ENCODE peak calls at places on chromosomes 5 and 9, in ten cellular contexts. One of them, this sample, is unnamed.
A peak's percentile ranks its signal among the peaks of the same experiment; 100 is the strongest.

GRCh38 chr9:124458441-124458840 is 8.2 kb downstream of the ADGRD2 start:
- DNase-seq in sigmoid colon: peak; percentile 37
- DNase-seq in GM23338: no peak
- DNase-seq in fibroblast of lung: no peak
- DNase-seq in tibial artery: peak; percentile 44
- DNase-seq in astrocyte of the spinal cord: no peak
- DNase-seq in neuronal stem cell: no peak
- DNase-seq in BJ: no peak
- DNase-seq in AG04449: no peak
- DNase-seq in iPS DF 6.9: no peak
- DNase-seq in this sample: no peak

GRCh38 chr5:116629168-116629567 is 54.5 kb upstream of the SEMA6A start:
- DNase-seq in AG04449: no peak
- DNase-seq in neuronal stem cell: no peak
- DNase-seq in astrocyte of the spinal cord: no peak
- DNase-seq in GM23338: peak; percentile 31
- DNase-seq in tibial artery: no peak
- DNase-seq in iPS DF 6.9: peak; percentile 29
- DNase-seq in sigmoid colon: no peak
- DNase-seq in fibroblast of lung: no peak
- DNase-seq in BJ: no peak
- DNase-seq in this sample: no peak

GRCh38 chr5:956941-957729 is 51.5 kb upstream of the NKD2 start:
- DNase-seq in GM23338: peak; percentile 34
- DNase-seq in sigmoid colon: no peak
- DNase-seq in neuronal stem cell: no peak
- DNase-seq in fibroblast of lung: peak; percentile 84
- DNase-seq in astrocyte of the spinal cord: peak; percentile 89
- DNase-seq in tibial artery: peak; percentile 65
- DNase-seq in AG04449: peak; percentile 51
- DNase-seq in iPS DF 6.9: no peak
- DNase-seq in BJ: peak; percentile 77
- DNase-seq in this sample: no peak

GRCh38 chr5:74761241-74761640 is 5.7 kb downstream of the GFM2 start:
- DNase-seq in astrocyte of the spinal cord: no peak
- DNase-seq in neuronal stem cell: no peak
- DNase-seq in iPS DF 6.9: no peak
- DNase-seq in BJ: no peak
- DNase-seq in fibroblast of lung: no peak
- DNase-seq in GM23338: no peak
- DNase-seq in tibial artery: no peak
- DNase-seq in sigmoid colon: no peak
- DNase-seq in AG04449: no peak
- DNase-seq in this sample: peak; percentile 30

GRCh38 chr9:111412280-111412679 is 71.9 kb downstream of the ECPAS start:
- DNase-seq in BJ: no peak
- DNase-seq in sigmoid colon: no peak
- DNase-seq in GM23338: no peak
- DNase-seq in fibroblast of lung: no peak
- DNase-seq in astrocyte of the spinal cord: no peak
- DNase-seq in neuronal stem cell: no peak
- DNase-seq in iPS DF 6.9: no peak
- DNase-seq in AG04449: no peak
- DNase-seq in tibial artery: no peak
- DNase-seq in this sample: no peak

GRCh38 chr5:169576181-169576598 is 7.4 kb upstream of the SPDL1 start:
- DNase-seq in fibroblast of lung: peak; percentile 87
- DNase-seq in iPS DF 6.9: no peak
- DNase-seq in AG04449: peak; percentile 84
- DNase-seq in tibial artery: no peak
- DNase-seq in GM23338: no peak
- DNase-seq in neuronal stem cell: no peak
- DNase-seq in astrocyte of the spinal cord: peak; percentile 80
- DNase-seq in sigmoid colon: peak; percentile 66
- DNase-seq in BJ: peak; percentile 63
- DNase-seq in this sample: peak; percentile 84

GRCh38 chr5:129172561-129172960 is 78.0 kb downstream of the ISOC1 start:
- DNase-seq in AG04449: no peak
- DNase-seq in neuronal stem cell: no peak
- DNase-seq in sigmoid colon: no peak
- DNase-seq in astrocyte of the spinal cord: no peak
- DNase-seq in tibial artery: no peak
- DNase-seq in iPS DF 6.9: no peak
- DNase-seq in fibroblast of lung: peak; percentile 25
- DNase-seq in GM23338: peak; percentile 24
- DNase-seq in BJ: no peak
- DNase-seq in this sample: peak; percentile 33

GRCh38 chr5:37988454-37989046 is 148.7 kb upstream of the GDNF start:
- DNase-seq in fibroblast of lung: no peak
- DNase-seq in BJ: no peak
- DNase-seq in neuronal stem cell: no peak
- DNase-seq in tibial artery: no peak
- DNase-seq in iPS DF 6.9: no peak
- DNase-seq in astrocyte of the spinal cord: no peak
- DNase-seq in AG04449: no peak
- DNase-seq in GM23338: no peak
- DNase-seq in sigmoid colon: no peak
- DNase-seq in this sample: no peak

GRCh38 chr9:93098236-93098946 is 2.4 kb downstream of the CARD19 start:
- DNase-seq in tibial artery: peak; percentile 97
- DNase-seq in AG04449: peak; percentile 80
- DNase-seq in sigmoid colon: peak; percentile 97
- DNase-seq in iPS DF 6.9: no peak
- DNase-seq in BJ: peak; percentile 84
- DNase-seq in neuronal stem cell: no peak
- DNase-seq in fibroblast of lung: peak; percentile 99
- DNase-seq in GM23338: no peak
- DNase-seq in astrocyte of the spinal cord: peak; percentile 98
- DNase-seq in this sample: peak; percentile 92

GRCh38 chr5:149796836-149797235 is 66.7 kb downstream of the PPARGC1B start:
- DNase-seq in AG04449: no peak
- DNase-seq in GM23338: no peak
- DNase-seq in astrocyte of the spinal cord: no peak
- DNase-seq in iPS DF 6.9: no peak
- DNase-seq in neuronal stem cell: no peak
- DNase-seq in tibial artery: no peak
- DNase-seq in BJ: no peak
- DNase-seq in sigmoid colon: no peak
- DNase-seq in fibroblast of lung: no peak
- DNase-seq in this sample: no peak

GRCh38 chr5:54275361-54275760 is 35.0 kb downstream of the ARL15 start:
- DNase-seq in GM23338: no peak
- DNase-seq in fibroblast of lung: no peak
- DNase-seq in iPS DF 6.9: no peak
- DNase-seq in AG04449: peak; percentile 23
- DNase-seq in astrocyte of the spinal cord: peak; percentile 19
- DNase-seq in BJ: no peak
- DNase-seq in sigmoid colon: no peak
- DNase-seq in neuronal stem cell: no peak
- DNase-seq in tibial artery: no peak
- DNase-seq in this sample: no peak

GRCh38 chr9:4155224-4156026 is 144.4 kb downstream of the GLIS3 start:
- DNase-seq in neuronal stem cell: no peak
- DNase-seq in iPS DF 6.9: no peak
- DNase-seq in AG04449: no peak
- DNase-seq in fibroblast of lung: no peak
- DNase-seq in astrocyte of the spinal cord: no peak
- DNase-seq in sigmoid colon: no peak
- DNase-seq in tibial artery: no peak
- DNase-seq in BJ: no peak
- DNase-seq in GM23338: no peak
- DNase-seq in this sample: no peak

GRCh38 chr9:109469646-109470358 is 28.3 kb downstream of the PTPN3 start:
- DNase-seq in fibroblast of lung: peak; percentile 77
- DNase-seq in BJ: peak; percentile 22
- DNase-seq in GM23338: peak; percentile 83
- DNase-seq in sigmoid colon: peak; percentile 81
- DNase-seq in astrocyte of the spinal cord: peak; percentile 80
- DNase-seq in iPS DF 6.9: peak; percentile 63
- DNase-seq in AG04449: peak; percentile 26
- DNase-seq in tibial artery: peak; percentile 82
- DNase-seq in neuronal stem cell: peak; percentile 55
- DNase-seq in this sample: peak; percentile 93

GRCh38 chr9:137689745-137690529 is 71.1 kb downstream of the EHMT1 start:
- DNase-seq in AG04449: no peak
- DNase-seq in BJ: no peak
- DNase-seq in GM23338: no peak
- DNase-seq in iPS DF 6.9: no peak
- DNase-seq in sigmoid colon: no peak
- DNase-seq in tibial artery: no peak
- DNase-seq in astrocyte of the spinal cord: peak; percentile 74
- DNase-seq in neuronal stem cell: no peak
- DNase-seq in fibroblast of lung: peak; percentile 85
- DNase-seq in this sample: no peak

GRCh38 chr5:59348189-59348588 is 545.3 kb downstream of the PDE4D start:
- DNase-seq in tibial artery: no peak
- DNase-seq in neuronal stem cell: no peak
- DNase-seq in BJ: no peak
- DNase-seq in fibroblast of lung: no peak
- DNase-seq in iPS DF 6.9: no peak
- DNase-seq in sigmoid colon: no peak
- DNase-seq in AG04449: no peak
- DNase-seq in astrocyte of the spinal cord: no peak
- DNase-seq in GM23338: peak; percentile 30
- DNase-seq in this sample: peak; percentile 24

GRCh38 chr5:175689147-175689991 is 31.5 kb downstream of the HRH2 start:
- DNase-seq in AG04449: no peak
- DNase-seq in BJ: no peak
- DNase-seq in GM23338: no peak
- DNase-seq in neuronal stem cell: no peak
- DNase-seq in astrocyte of the spinal cord: peak; percentile 1
- DNase-seq in sigmoid colon: peak; percentile 72
- DNase-seq in fibroblast of lung: no peak
- DNase-seq in tibial artery: peak; percentile 91
- DNase-seq in iPS DF 6.9: no peak
- DNase-seq in this sample: no peak

GRCh38 chr5:169157064-169157463 is 143.9 kb downstream of the SLIT3 start:
- DNase-seq in BJ: no peak
- DNase-seq in tibial artery: no peak
- DNase-seq in GM23338: no peak
- DNase-seq in fibroblast of lung: no peak
- DNase-seq in sigmoid colon: no peak
- DNase-seq in astrocyte of the spinal cord: no peak
- DNase-seq in iPS DF 6.9: no peak
- DNase-seq in AG04449: no peak
- DNase-seq in neuronal stem cell: no peak
- DNase-seq in this sample: peak; percentile 53

GRCh38 chr9:82419827-82420486 is 431.4 kb downstream of the SPATA31D1 start:
- DNase-seq in iPS DF 6.9: no peak
- DNase-seq in AG04449: no peak
- DNase-seq in astrocyte of the spinal cord: no peak
- DNase-seq in sigmoid colon: no peak
- DNase-seq in neuronal stem cell: no peak
- DNase-seq in tibial artery: no peak
- DNase-seq in fibroblast of lung: no peak
- DNase-seq in BJ: no peak
- DNase-seq in GM23338: no peak
- DNase-seq in this sample: no peak

GRCh38 chr9:116450378-116451139 is 236.5 kb upstream of the TRIM32 start:
- DNase-seq in astrocyte of the spinal cord: peak; percentile 87
- DNase-seq in tibial artery: no peak
- DNase-seq in fibroblast of lung: peak; percentile 79
- DNase-seq in GM23338: no peak
- DNase-seq in neuronal stem cell: no peak
- DNase-seq in iPS DF 6.9: no peak
- DNase-seq in sigmoid colon: no peak
- DNase-seq in BJ: no peak
- DNase-seq in AG04449: peak; percentile 79
- DNase-seq in this sample: peak; percentile 14

GRCh38 chr9:95171001-95171400 is 146.5 kb downstream of the FANCC start:
- DNase-seq in astrocyte of the spinal cord: peak; percentile 65
- DNase-seq in neuronal stem cell: no peak
- DNase-seq in tibial artery: no peak
- DNase-seq in BJ: no peak
- DNase-seq in sigmoid colon: no peak
- DNase-seq in AG04449: no peak
- DNase-seq in GM23338: peak; percentile 13
- DNase-seq in iPS DF 6.9: no peak
- DNase-seq in fibroblast of lung: peak; percentile 55
- DNase-seq in this sample: peak; percentile 79

GRCh38 chr5:62720036-62720441 is 141.4 kb downstream of the LRRC70 start:
- DNase-seq in BJ: no peak
- DNase-seq in astrocyte of the spinal cord: peak; percentile 4
- DNase-seq in AG04449: no peak
- DNase-seq in neuronal stem cell: no peak
- DNase-seq in tibial artery: no peak
- DNase-seq in iPS DF 6.9: no peak
- DNase-seq in fibroblast of lung: peak; percentile 2
- DNase-seq in GM23338: peak; percentile 77
- DNase-seq in sigmoid colon: no peak
- DNase-seq in this sample: peak; percentile 54

GRCh38 chr5:147234825-147235635 is at the start of gene STK32A:
- DNase-seq in GM23338: peak; percentile 93
- DNase-seq in fibroblast of lung: peak; percentile 10
- DNase-seq in astrocyte of the spinal cord: peak; percentile 52
- DNase-seq in sigmoid colon: peak; percentile 84
- DNase-seq in AG04449: no peak
- DNase-seq in neuronal stem cell: peak; percentile 70
- DNase-seq in iPS DF 6.9: peak; percentile 61
- DNase-seq in tibial artery: peak; percentile 87
- DNase-seq in BJ: no peak
- DNase-seq in this sample: peak; percentile 80
- H3K4me3 ChIP-seq in GM23338: peak within 1 kb of the TSS; percentile 81
- H3K4me3 ChIP-seq in fibroblast of lung: peak within 1 kb of the TSS; percentile 48
- H3K4me3 ChIP-seq in astrocyte of the spinal cord: peak within 1 kb of the TSS; percentile 60
- H3K4me3 ChIP-seq in sigmoid colon: peak within 1 kb of the TSS; percentile 76
- H3K4me3 ChIP-seq in AG04449: peak within 1 kb of the TSS; percentile 47
- H3K4me3 ChIP-seq in neuronal stem cell: peak within 1 kb of the TSS; percentile 88
- H3K4me3 ChIP-seq in iPS DF 6.9: peak within 1 kb of the TSS; percentile 40
- H3K4me3 ChIP-seq in tibial artery: peak within 1 kb of the TSS; percentile 65
- H3K4me3 ChIP-seq in BJ: peak within 1 kb of the TSS; percentile 39
- H3K4me3 ChIP-seq in this sample: peak within 1 kb of the TSS; percentile 36

GRCh38 chr5:72166070-72166979 is 59.0 kb downstream of the MAP1B start:
- DNase-seq in sigmoid colon: peak; percentile 70
- DNase-seq in AG04449: no peak
- DNase-seq in neuronal stem cell: no peak
- DNase-seq in fibroblast of lung: peak; percentile 79
- DNase-seq in tibial artery: no peak
- DNase-seq in iPS DF 6.9: peak; percentile 13
- DNase-seq in BJ: no peak
- DNase-seq in astrocyte of the spinal cord: peak; percentile 93
- DNase-seq in GM23338: peak; percentile 53
- DNase-seq in this sample: peak; percentile 97
- H3K4me3 ChIP-seq in sigmoid colon: peak overlapping the region; percentile 7
- H3K4me3 ChIP-seq in AG04449: no peak overlapping the region
- H3K4me3 ChIP-seq in neuronal stem cell: no peak overlapping the region
- H3K4me3 ChIP-seq in fibroblast of lung: no peak overlapping the region
- H3K4me3 ChIP-seq in tibial artery: no peak overlapping the region
- H3K4me3 ChIP-seq in iPS DF 6.9: no peak overlapping the region
- H3K4me3 ChIP-seq in BJ: no peak overlapping the region
- H3K4me3 ChIP-seq in astrocyte of the spinal cord: no peak overlapping the region
- H3K4me3 ChIP-seq in GM23338: peak overlapping the region; percentile 12
- H3K4me3 ChIP-seq in this sample: no peak overlapping the region

GRCh38 chr9:20557890-20558608 is 64.2 kb downstream of the MLLT3 start:
- DNase-seq in iPS DF 6.9: no peak
- DNase-seq in sigmoid colon: no peak
- DNase-seq in fibroblast of lung: no peak
- DNase-seq in neuronal stem cell: no peak
- DNase-seq in AG04449: no peak
- DNase-seq in tibial artery: no peak
- DNase-seq in BJ: no peak
- DNase-seq in GM23338: no peak
- DNase-seq in astrocyte of the spinal cord: no peak
- DNase-seq in this sample: no peak
- H3K4me3 ChIP-seq in iPS DF 6.9: no peak overlapping the region
- H3K4me3 ChIP-seq in sigmoid colon: no peak overlapping the region
- H3K4me3 ChIP-seq in fibroblast of lung: no peak overlapping the region
- H3K4me3 ChIP-seq in neuronal stem cell: no peak overlapping the region
- H3K4me3 ChIP-seq in AG04449: no peak overlapping the region
- H3K4me3 ChIP-seq in tibial artery: no peak overlapping the region
- H3K4me3 ChIP-seq in BJ: no peak overlapping the region
- H3K4me3 ChIP-seq in GM23338: no peak overlapping the region
- H3K4me3 ChIP-seq in astrocyte of the spinal cord: no peak overlapping the region
- H3K4me3 ChIP-seq in this sample: no peak overlapping the region

GRCh38 chr5:137565450-137565849 is 66.3 kb upstream of the SPOCK1 start:
- DNase-seq in fibroblast of lung: no peak
- DNase-seq in tibial artery: no peak
- DNase-seq in iPS DF 6.9: no peak
- DNase-seq in AG04449: peak; percentile 91
- DNase-seq in neuronal stem cell: no peak
- DNase-seq in BJ: peak; percentile 49
- DNase-seq in GM23338: no peak
- DNase-seq in astrocyte of the spinal cord: peak; percentile 26
- DNase-seq in sigmoid colon: no peak
- DNase-seq in this sample: no peak
- H3K4me3 ChIP-seq in fibroblast of lung: no peak overlapping the region
- H3K4me3 ChIP-seq in tibial artery: no peak overlapping the region
- H3K4me3 ChIP-seq in iPS DF 6.9: no peak overlapping the region
- H3K4me3 ChIP-seq in AG04449: no peak overlapping the region
- H3K4me3 ChIP-seq in neuronal stem cell: no peak overlapping the region
- H3K4me3 ChIP-seq in BJ: no peak overlapping the region
- H3K4me3 ChIP-seq in GM23338: no peak overlapping the region
- H3K4me3 ChIP-seq in astrocyte of the spinal cord: no peak overlapping the region
- H3K4me3 ChIP-seq in sigmoid colon: no peak overlapping the region
- H3K4me3 ChIP-seq in this sample: no peak overlapping the region